ENCODE peak calls at places on chromosomes 7 and 10, in seven cellular contexts. C is GM12864, H is RWPE2, O is tibial artery, U is choroid plexus epithelial cell, N is cardiac muscle cell, Z is lower lobe of right lung. P is an unnamed sample.

GRCh38 chr10:76583711-76584161 is 1053.9 kb downstream of the KCNMA1 start:
- DNase-seq in C (no peak), Z (no peak), H (no peak), N (peak; percentile 50), O (no peak), U (peak; percentile 93), P (peak; percentile 63)

GRCh38 chr7:26397786-26398435 is 106.2 kb downstream of the SNX10 start:
- DNase-seq in U (no peak), N (peak; percentile 44), O (peak; percentile 22), H (no peak), C (no peak), Z (no peak), P (no peak)

GRCh38 chr7:55148571-55148970 is 129.8 kb downstream of the EGFR start:
- DNase-seq in C (no peak), H (no peak), N (no peak), Z (no peak), U (peak; percentile 38), O (no peak), P (no peak)

GRCh38 chr7:99448855-99449254 is 10.1 kb downstream of the CPSF4 start:
- DNase-seq in N (no peak), O (no peak), U (no peak), H (no peak), C (no peak), Z (no peak), P (no peak)

GRCh38 chr10:117284726-117285494 is 44.0 kb downstream of the SLC18A2 start:
- DNase-seq in C (no peak), O (no peak), U (no peak), H (no peak), N (no peak), Z (no peak), P (no peak)

GRCh38 chr10:98427011-98427515 is 12.1 kb upstream of the PYROXD2 start:
- DNase-seq in N (no peak), O (no peak), Z (no peak), C (no peak), H (no peak), U (no peak), P (no peak)

GRCh38 chr10:3109196-3109595 is 41.8 kb downstream of the PFKP start:
- DNase-seq in C (no peak), H (no peak), Z (no peak), N (no peak), U (no peak), O (no peak), P (no peak)

GRCh38 chr7:3432916-3433315 is 131.9 kb downstream of the SDK1 start:
- DNase-seq in O (no peak), N (no peak), U (no peak), H (no peak), C (no peak), Z (no peak), P (peak; percentile 18)

GRCh38 chr10:34319197-34319846 is 495.8 kb downstream of the PARD3 start:
- DNase-seq in Z (no peak), U (peak; percentile 97), C (no peak), H (peak; percentile 73), O (no peak), N (peak; percentile 11), P (peak; percentile 94)

GRCh38 chr7:41003031-41003925 is 699.6 kb downstream of the INHBA start:
- DNase-seq in O (no peak), C (peak; percentile 16), H (no peak), Z (peak; percentile 55), U (peak; percentile 73), N (peak; percentile 44), P (no peak)

GRCh38 chr7:38102486-38102885 is 75.6 kb upstream of the STARD3NL start:
- DNase-seq in U (peak; percentile 74), Z (no peak), H (no peak), N (no peak), C (no peak), O (no peak), P (peak; percentile 38)

GRCh38 chr10:99938563-99938962 is 71.2 kb downstream of the DNMBP start:
- DNase-seq in H (no peak), C (peak; percentile 43), U (peak; percentile 41), O (no peak), N (no peak), Z (no peak), P (no peak)

GRCh38 chr10:91957091-91957490 is 33.5 kb downstream of the BTAF1 start:
- DNase-seq in H (no peak), C (no peak), N (no peak), Z (no peak), U (no peak), O (no peak), P (no peak)

GRCh38 chr7:133197972-133198544 is 54.8 kb upstream of the EXOC4 start:
- DNase-seq in O (no peak), Z (no peak), U (no peak), N (no peak), H (no peak), C (no peak), P (no peak)

GRCh38 chr7:149626972-149627371 is 129.4 kb upstream of the ZNF746 start:
- DNase-seq in N (no peak), H (no peak), O (no peak), Z (no peak), U (no peak), C (no peak), P (no peak)

GRCh38 chr10:1660386-1660785 is 76.9 kb downstream of the ADARB2 start:
- DNase-seq in Z (no peak), N (no peak), C (no peak), U (no peak), H (no peak), O (no peak), P (no peak)

GRCh38 chr7:111429781-111430180 is 132.5 kb downstream of the IMMP2L start:
- DNase-seq in Z (no peak), U (peak; percentile 15), C (no peak), N (no peak), H (no peak), O (no peak), P (no peak)

GRCh38 chr10:44962870-44963738 is 3.5 kb downstream of the RASSF4 start:
- DNase-seq in O (no peak), N (peak; percentile 45), C (no peak), Z (no peak), U (no peak), H (no peak), P (no peak)

GRCh38 chr7:101470668-101471067 is 108.0 kb downstream of the COL26A1 start:
- DNase-seq in Z (no peak), U (no peak), O (no peak), H (no peak), C (no peak), N (no peak), P (no peak)

GRCh38 chr7:51471199-51472016 is 154.8 kb upstream of the COBL start:
- DNase-seq in N (no peak), U (no peak), H (no peak), Z (no peak), C (no peak), O (no peak), P (no peak)

GRCh38 chr10:52855546-52856325 is 83.2 kb upstream of the MBL2 start:
- DNase-seq in Z (no peak), H (no peak), C (no peak), U (no peak), N (no peak), O (no peak), P (no peak)

GRCh38 chr10:51860257-51860656 is 160.9 kb upstream of the CSTF2T start:
- DNase-seq in O (peak; percentile 81), C (no peak), Z (no peak), U (peak; percentile 73), N (no peak), H (no peak), P (no peak)

GRCh38 chr7:44971991-44972441 is 6.8 kb downstream of the MYO1G start:
- DNase-seq in N (no peak), H (no peak), U (no peak), O (no peak), C (no peak), Z (no peak), P (no peak)

GRCh38 chr7:72244826-72245398 is 167.2 kb downstream of the CALN1 start:
- DNase-seq in O (no peak), N (no peak), U (no peak), Z (no peak), H (no peak), C (no peak), P (no peak)

GRCh38 chr10:43865275-43866135 is 216.8 kb upstream of the ZNF32 start:
- DNase-seq in C (no peak), U (no peak), O (no peak), N (no peak), Z (no peak), H (no peak), P (no peak)

GRCh38 chr10:26303366-26303765 is 86.8 kb downstream of the GAD2 start:
- DNase-seq in C (no peak), U (no peak), O (no peak), H (no peak), N (no peak), Z (no peak), P (no peak)

GRCh38 chr7:104960741-104961479 is 53.1 kb upstream of the KMT2E start:
- DNase-seq in O (peak; percentile 60), C (peak; percentile 49), Z (peak; percentile 65), N (no peak), H (no peak), U (peak; percentile 77), P (no peak)

GRCh38 chr10:24262929-24263653 is 54.2 kb downstream of the KIAA1217 start:
- DNase-seq in C (no peak), N (no peak), Z (no peak), H (no peak), O (peak; percentile 38), U (peak; percentile 37), P (no peak)

GRCh38 chr7:25083201-25083600 is 41.9 kb downstream of the CYCS start:
- DNase-seq in O (no peak), H (no peak), Z (no peak), C (no peak), U (no peak), N (no peak), P (no peak)

GRCh38 chr7:145053781-145054180 is 217.9 kb upstream of the TPK1 start:
- DNase-seq in N (no peak), H (no peak), C (no peak), U (no peak), O (no peak), Z (no peak), P (no peak)
- TF ChIP-seq CTCF in N (no peak), H (no peak), C (no peak), U (no peak), O (no peak), Z (no peak), P (no peak)

DNA sequence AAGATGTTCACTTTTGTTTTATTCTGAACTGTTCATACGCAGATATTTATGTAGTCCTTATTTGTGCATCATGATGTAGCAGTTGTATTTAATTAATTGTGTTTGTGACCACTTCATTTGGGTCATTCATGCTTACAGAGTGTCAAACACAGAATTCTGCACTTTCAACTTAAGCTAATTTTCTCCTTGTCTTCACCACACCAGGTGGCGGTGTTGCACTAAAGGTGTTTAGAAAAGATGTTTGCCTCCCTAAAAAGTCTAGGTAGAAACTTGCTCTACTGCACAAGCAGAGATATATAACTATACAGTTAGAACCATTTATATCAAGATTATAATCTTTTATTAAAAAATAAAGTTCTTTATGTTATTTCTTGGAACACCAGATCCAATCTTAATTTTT is 1.3 kb upstream of the TAS2R38 start:
- DNase-seq in N (no peak), H (no peak), O (no peak), C (no peak), Z (no peak), U (peak; percentile 21), P (no peak)
- TF ChIP-seq CTCF in N (no peak), H (peak; percentile 76), O (no peak), C (peak; percentile 35), Z (no peak), U (peak; percentile 43), P (no peak)

GRCh38 chr7:118259115-118259514 is 34.6 kb downstream of the ANKRD7 start:
- DNase-seq in O (no peak), C (no peak), N (no peak), H (no peak), U (peak; percentile 22), Z (no peak), P (no peak)
- TF ChIP-seq CTCF in O (peak; percentile 24), C (no peak), N (no peak), H (peak; percentile 70), U (peak; percentile 5), Z (no peak), P (no peak)

GRCh38 chr10:101238732-101239105 is 9.5 kb upstream of the LBX1 start:
- DNase-seq in H (no peak), Z (no peak), N (peak; percentile 64), C (no peak), O (no peak), U (peak; percentile 35), P (no peak)
- TF ChIP-seq CTCF in H (peak; percentile 42), Z (peak; percentile 62), N (peak; percentile 89), C (peak; percentile 90), O (peak; percentile 18), U (peak; percentile 53), P (peak; percentile 29)

P was measured in AG09319.